ENCODE peak calls at places on chromosomes 5 and 9, in seven cellular contexts. N is activated CD8-positive, alpha-beta memory T cell treated with anti-CD3 and anti-CD28 coated beads, Interleukin-2, amount 10 ng/mL, durations not matched to agents 7 days and 5 days; Z is RCC 7860; K is stimulated activated CD4-positive, alpha-beta T cell treated with anti-CD3 and anti-CD28 coated beads, Interleukin-1b, Interleukin-23, amount 100 ng/mL, for 48 hours; R is HTR-8/SVneo; Q is cerebellum; U is LoVo. T is an unnamed sample.

GRCh38 chr5:151448038-151448985 is 909 bp downstream of the SLC36A1 start:
- DNase-seq in N (peak; percentile 45), Z (no peak), K (peak; percentile 3), R (no peak), Q (no peak), U (peak; percentile 53), T (no peak)

GRCh38 chr5:175895701-175896102 is 24.3 kb downstream of the CPLX2 start:
- DNase-seq in N (peak; percentile 80), Z (no peak), K (peak; percentile 28), R (no peak), Q (no peak), U (no peak), T (no peak)

GRCh38 chr5:51882647-51883046 is 499.4 kb downstream of the ISL1 start:
- DNase-seq in N (no peak), Z (no peak), K (no peak), R (peak; percentile 10), Q (no peak), U (no peak), T (no peak)

GRCh38 chr5:73544429-73545402 is 20.7 kb downstream of the ANKRA2 start:
- DNase-seq in N (no peak), Z (no peak), K (no peak), R (no peak), Q (no peak), U (peak; percentile 54), T (no peak)

GRCh38 chr5:14277407-14278320 is 134.5 kb downstream of the TRIO start:
- DNase-seq in N (no peak), Z (no peak), K (no peak), R (no peak), Q (no peak), U (no peak), T (no peak)

GRCh38 chr5:65030056-65030455 is 261.3 kb downstream of the CWC27 start:
- DNase-seq in N (no peak), Z (no peak), K (no peak), R (no peak), Q (no peak), U (no peak), T (no peak)

GRCh38 chr5:82738681-82739080 is 338.5 kb downstream of the TMEM167A start:
- DNase-seq in N (no peak), Z (no peak), K (no peak), R (no peak), Q (no peak), U (no peak), T (no peak)

GRCh38 chr9:19386469-19387044 is 6.5 kb upstream of the RPS6 start:
- DNase-seq in N (no peak), Z (no peak), K (no peak), R (no peak), Q (no peak), U (no peak), T (peak; percentile 27)

GRCh38 chr5:44614845-44615244 is 193.9 kb upstream of the MRPS30 start:
- DNase-seq in N (no peak), Z (no peak), K (no peak), R (no peak), Q (no peak), U (no peak), T (no peak)

GRCh38 chr5:8842906-8843590 is 702.8 kb downstream of the SEMA5A start:
- DNase-seq in N (no peak), Z (no peak), K (no peak), R (peak; percentile 74), Q (no peak), U (no peak), T (peak; percentile 66)

GRCh38 chr5:126403156-126403555 is 20.1 kb upstream of the GRAMD2B start:
- DNase-seq in N (no peak), Z (no peak), K (no peak), R (no peak), Q (no peak), U (no peak), T (no peak)

GRCh38 chr9:37938121-37938906 is 34.4 kb upstream of the SLC25A51 start:
- DNase-seq in N (no peak), Z (peak; percentile 78), K (no peak), R (peak; percentile 67), Q (no peak), U (no peak), T (peak; percentile 81)

GRCh38 chr5:10018670-10019069 is 231.0 kb downstream of the ATPSCKMT start:
- DNase-seq in N (no peak), Z (peak; percentile 98), K (no peak), R (peak; percentile 81), Q (no peak), U (peak; percentile 34), T (peak; percentile 80)

GRCh38 chr9:136082496-136083361 is 12.4 kb downstream of the NACC2 start:
- DNase-seq in N (no peak), Z (no peak), K (no peak), R (no peak), Q (peak; percentile 67), U (no peak), T (no peak)

GRCh38 chr5:10734832-10735231 is 26.2 kb downstream of the DAP start:
- DNase-seq in N (no peak), Z (no peak), K (no peak), R (no peak), Q (no peak), U (no peak), T (no peak)

GRCh38 chr9:112325600-112325999 is 7.8 kb downstream of the PTBP3 start:
- DNase-seq in N (no peak), Z (no peak), K (no peak), R (no peak), Q (no peak), U (no peak), T (no peak)

GRCh38 chr5:143119301-143119769 is 284.2 kb downstream of the NR3C1 start:
- DNase-seq in N (no peak), Z (no peak), K (no peak), R (no peak), Q (no peak), U (no peak), T (peak; percentile 13)

GRCh38 chr9:125739442-125739841 is 7.7 kb upstream of the PBX3 start:
- DNase-seq in N (no peak), Z (no peak), K (no peak), R (no peak), Q (no peak), U (no peak), T (no peak)

GRCh38 chr9:20319241-20319640 is 303.1 kb downstream of the MLLT3 start:
- DNase-seq in N (no peak), Z (no peak), K (no peak), R (no peak), Q (no peak), U (no peak), T (no peak)

GRCh38 chr5:68110264-68110663 is 105.3 kb upstream of the PIK3R1 start:
- DNase-seq in N (no peak), Z (no peak), K (no peak), R (no peak), Q (no peak), U (no peak), T (no peak)

GRCh38 chr9:113386571-113387393 is 10.0 kb upstream of the HDHD3 start:
- DNase-seq in N (no peak), Z (no peak), K (no peak), R (no peak), Q (no peak), U (no peak), T (no peak)

GRCh38 chr5:137342764-137343163 is 156.4 kb downstream of the SPOCK1 start:
- DNase-seq in N (no peak), Z (peak; percentile 37), K (no peak), R (no peak), Q (no peak), U (no peak), T (peak; percentile 20)

GRCh38 chr5:137091473-137091872 is 407.7 kb downstream of the SPOCK1 start:
- DNase-seq in N (no peak), Z (no peak), K (no peak), R (peak; percentile 24), Q (peak; percentile 53), U (no peak), T (no peak)

GRCh38 chr9:89889865-89890264 is 285.1 kb downstream of the GADD45G start:
- DNase-seq in N (no peak), Z (no peak), K (no peak), R (no peak), Q (no peak), U (no peak), T (no peak)

GRCh38 chr5:9622891-9623547 is 7.1 kb downstream of the TAS2R1 start:
- DNase-seq in N (no peak), Z (peak; percentile 98), K (no peak), R (peak; percentile 40), Q (no peak), U (no peak), T (peak; percentile 34)

GRCh38 chr5:126031989-126032716 is 391.1 kb upstream of the GRAMD2B start:
- DNase-seq in N (no peak), Z (no peak), K (no peak), R (no peak), Q (no peak), U (no peak), T (peak; percentile 12)

GRCh38 chr5:113421643-113422132 is 13.1 kb downstream of the TSSK1B start:
- DNase-seq in N (no peak), Z (no peak), K (no peak), R (no peak), Q (no peak), U (no peak), T (no peak)

GRCh38 chr5:148939676-148940075 is 113.3 kb downstream of the ADRB2 start:
- DNase-seq in N (no peak), Z (peak; percentile 67), K (no peak), R (peak; percentile 10), Q (no peak), U (peak; percentile 14), T (peak; percentile 38)

GRCh38 chr5:1111727-1112289 is at the start of gene SLC12A7:
- DNase-seq in N (peak; percentile 46), Z (no peak), K (peak; percentile 66), R (peak; percentile 83), Q (no peak), U (peak; percentile 84), T (peak; percentile 23)

GRCh38 chr5:42994285-42995151 is 45.6 kb downstream of the ANXA2R start:
- DNase-seq in N (peak; percentile 94), Z (peak; percentile 93), K (peak; percentile 87), R (peak; percentile 75), Q (peak; percentile 26), U (peak; percentile 78), T (peak; percentile 63)

GRCh38 chr9:93217706-93218105 is 33.8 kb downstream of the WNK2 start:
- DNase-seq in N (no peak), Z (no peak), K (no peak), R (no peak), Q (no peak), U (no peak), T (no peak)

GRCh38 chr9:12859704-12860251 is 85.0 kb downstream of the LURAP1L start:
- DNase-seq in N (no peak), Z (peak; percentile 64), K (no peak), R (no peak), Q (no peak), U (peak; percentile 86), T (peak; percentile 73)

GRCh38 chr5:123672067-123672466 is 160.1 kb downstream of the CSNK1G3 start:
- DNase-seq in N (no peak), Z (no peak), K (no peak), R (no peak), Q (no peak), U (no peak), T (no peak)

GRCh38 chr5:139377226-139377625 is 5.9 kb downstream of the SLC23A1 start:
- DNase-seq in N (no peak), Z (no peak), K (no peak), R (no peak), Q (no peak), U (no peak), T (no peak)

T was measured in AG08395.